ENCODE peak calls at places on chromosomes 2 and 18, in six cellular contexts. P, D, O, E, V and J are unnamed samples.

GRCh38 chr2:238359403-238359802 is 39.1 kb downstream of the TRAF3IP1 start:
- DNase-seq in D (no peak), V (no peak), P (no peak), O (no peak), E (no peak), J (no peak)

GRCh38 chr2:149160701-149161217 is 122.3 kb downstream of the LYPD6B start:
- DNase-seq in D (no peak), P (no peak), V (peak), O (peak), E (no peak), J (no peak)

GRCh38 chr2:121804340-121804739 is 48.9 kb downstream of the TSN start:
- DNase-seq in E (peak), D (no peak), O (peak), P (peak), V (peak), J (peak)

GRCh38 chr2:45585267-45585861 is 25.7 kb downstream of the SRBD1 start:
- DNase-seq in O (peak), E (peak), D (no peak), P (peak), V (peak), J (peak)

GRCh38 chr2:233297076-233297475 is 10.5 kb upstream of the SAG start:
- DNase-seq in P (no peak), O (no peak), V (no peak), E (no peak), D (no peak), J (no peak)

GRCh38 chr2:162732946-162733698 is 105.4 kb downstream of the KCNH7 start:
- DNase-seq in V (no peak), D (no peak), O (peak), P (no peak), E (no peak), J (peak)

GRCh38 chr18:6752200-6752873 is 22.8 kb downstream of the ARHGAP28 start:
- DNase-seq in D (no peak), P (peak), E (peak), V (no peak), O (peak), J (peak)

GRCh38 chr2:47601518-47602015 is 181.4 kb upstream of the MSH6 start:
- DNase-seq in P (no peak), V (no peak), O (no peak), E (no peak), D (no peak), J (no peak)

GRCh38 chr18:31596081-31596872 is 4.6 kb downstream of the TTR start:
- DNase-seq in O (peak), V (no peak), D (no peak), P (peak), E (no peak), J (peak)

GRCh38 chr18:58534535-58535301 is 94.2 kb downstream of the ALPK2 start:
- DNase-seq in P (no peak), D (no peak), E (no peak), O (no peak), V (no peak), J (no peak)

GRCh38 chr2:106960633-106961205 is 74.8 kb upstream of the ST6GAL2 start:
- DNase-seq in P (no peak), O (peak), D (no peak), E (peak), V (no peak), J (peak)

GRCh38 chr2:54380627-54381026 is 75.5 kb upstream of the SPTBN1 start:
- DNase-seq in E (no peak), D (no peak), O (peak), V (no peak), P (no peak), J (peak)

GRCh38 chr2:224023188-224023587 is 15.9 kb downstream of the SERPINE2 start:
- DNase-seq in V (no peak), O (peak), E (peak), D (no peak), P (peak), J (peak)

GRCh38 chr18:45108754-45109153 is 428.1 kb downstream of the SETBP1 start:
- DNase-seq in D (no peak), O (no peak), E (no peak), P (no peak), V (no peak), J (no peak)

GRCh38 chr18:65750421-65751144 is at the start of gene CDH7:
- DNase-seq in V (no peak), E (no peak), D (no peak), P (no peak), O (peak), J (no peak)

GRCh38 chr2:64036343-64036742 is 17.1 kb upstream of the VPS54 start:
- DNase-seq in E (peak), D (no peak), P (peak), O (peak), V (no peak), J (peak)

GRCh38 chr2:3669656-3670055 is 11.7 kb downstream of the ALLC start:
- DNase-seq in P (no peak), O (no peak), D (no peak), E (no peak), V (no peak), J (no peak)

GRCh38 chr2:55838653-55839052 is 84.9 kb downstream of the EFEMP1 start:
- DNase-seq in V (no peak), E (no peak), O (no peak), D (no peak), P (no peak), J (no peak)

GRCh38 chr2:216664593-216665034 is 30.7 kb downstream of the IGFBP5 start:
- DNase-seq in V (peak), E (peak), O (peak), D (no peak), P (peak), J (no peak)

GRCh38 chr2:464562-465309 is 176.8 kb upstream of the ALKAL2 start:
- DNase-seq in P (no peak), V (peak), O (no peak), D (no peak), E (no peak), J (no peak)

DNA sequence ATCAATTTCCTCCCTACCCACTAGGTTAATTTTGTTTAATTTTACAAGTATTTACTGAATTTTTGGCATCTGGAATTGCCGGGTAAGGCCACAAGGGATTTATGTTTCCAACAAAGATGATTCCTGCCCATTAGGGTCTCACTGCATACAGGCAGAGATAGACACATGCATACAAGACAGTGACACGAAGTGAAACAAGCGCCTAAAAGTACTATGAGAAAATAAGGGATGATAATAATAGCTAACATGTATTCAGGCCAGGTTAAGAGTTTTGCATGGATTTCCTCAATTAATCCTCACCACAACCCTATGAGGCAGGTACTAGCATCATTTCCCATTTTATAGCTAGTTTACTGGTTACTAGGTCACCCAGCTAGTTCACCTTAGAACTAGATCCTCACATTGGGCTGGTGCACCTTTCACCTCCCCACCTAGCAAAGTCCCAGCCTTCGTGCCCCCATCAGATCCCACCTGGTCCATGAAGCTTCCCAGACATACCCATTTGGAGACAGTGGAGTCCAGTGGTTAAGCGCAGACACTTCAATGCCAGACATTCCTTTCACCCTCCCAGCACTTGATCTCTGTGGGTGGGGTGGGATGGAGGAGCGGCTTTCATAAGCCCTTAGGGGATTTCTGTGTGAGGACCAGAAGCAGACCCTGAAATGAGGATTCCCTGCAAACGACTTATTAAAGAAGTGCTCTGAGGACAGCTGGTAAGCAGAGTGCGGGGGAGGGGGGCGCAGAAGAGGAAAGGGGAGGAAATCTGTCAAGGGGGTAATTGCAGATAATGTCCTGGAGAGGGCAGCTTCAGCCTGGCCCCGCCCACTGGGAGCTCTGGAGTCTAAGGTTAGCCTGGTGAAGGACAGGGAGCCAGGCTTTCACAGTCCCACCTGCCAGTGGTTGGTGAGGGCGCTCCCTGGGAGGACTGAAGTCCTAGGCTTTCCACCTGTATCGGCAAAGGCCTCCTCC is 5.8 kb upstream of the DGUOK start:
- DNase-seq in E (no peak), P (no peak), D (no peak), V (peak), O (no peak), J (no peak)
- TF ChIP-seq CTCF in E (peak), P (peak), D (peak), V (peak), O (peak), J (peak)

GRCh38 chr2:234993547-234993981 is 41.7 kb downstream of the SH3BP4 start:
- DNase-seq in E (no peak), P (no peak), D (no peak), V (peak), O (no peak), J (no peak)

GRCh38 chr2:234992196-234992595 is 40.4 kb downstream of the SH3BP4 start:
- DNase-seq in P (no peak), E (no peak), O (no peak), D (no peak), V (no peak), J (no peak)

GRCh38 chr2:234991793-234992192 is 40.0 kb downstream of the SH3BP4 start:
- DNase-seq in O (no peak), V (no peak), P (peak), E (no peak), D (no peak), J (no peak)

GRCh38 chr2:234991290-234991689 is 39.5 kb downstream of the SH3BP4 start:
- DNase-seq in D (no peak), E (no peak), O (no peak), P (no peak), V (no peak), J (no peak)

DNA sequence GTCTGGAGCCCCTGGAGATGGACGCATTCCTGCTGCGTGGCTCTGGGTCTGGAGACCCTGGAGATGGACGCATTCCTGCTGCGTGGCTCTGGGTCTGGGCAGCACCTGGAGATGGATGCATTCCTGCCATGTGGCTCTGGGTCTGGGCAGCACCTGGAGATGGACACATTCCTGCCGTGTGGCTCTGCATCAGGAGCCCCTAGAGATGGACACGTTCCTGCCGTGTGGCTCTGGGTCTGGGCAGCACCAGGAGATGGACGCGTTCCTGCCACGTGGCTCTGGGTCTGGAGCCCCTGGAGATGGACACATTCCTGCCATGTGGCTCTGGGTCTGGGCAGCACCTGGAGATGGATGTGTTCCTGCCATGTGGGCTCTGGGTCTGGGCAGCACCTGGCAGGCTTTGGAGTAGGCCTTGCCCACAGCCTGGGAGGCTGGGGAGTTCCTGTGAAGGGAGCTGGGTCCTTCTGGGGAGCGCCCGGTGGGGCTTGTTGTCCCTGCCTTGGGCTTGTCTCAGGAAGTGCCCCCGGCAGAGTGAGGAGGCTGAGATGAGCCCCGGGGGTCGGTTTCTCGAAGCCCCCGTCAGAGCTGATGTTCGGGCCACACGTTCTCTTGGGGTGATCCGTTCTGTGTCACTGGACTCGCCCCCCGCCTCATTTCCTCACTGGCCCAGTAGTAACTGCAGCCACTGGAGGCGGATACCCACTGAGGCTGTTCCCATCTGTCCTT is 41.0 kb downstream of the SH3BP4 start:
- DNase-seq in D (no peak), O (no peak), V (no peak), P (no peak), E (no peak), J (no peak)
- H3K4me3 ChIP-seq in D (no peak), O (no peak), V (peak), P (no peak), E (no peak), J (no peak)

GRCh38 chr2:19676770-19677169 is 225.0 kb downstream of the TTC32 start:
- DNase-seq in E (no peak), D (no peak), V (no peak), O (no peak), P (no peak), J (no peak)
- TF ChIP-seq CTCF in E (no peak), D (no peak), V (no peak), O (no peak), P (no peak), J (no peak)

GRCh38 chr2:74003494-74004211 is 18.9 kb downstream of the TET3 start:
- DNase-seq in V (no peak), E (peak), D (no peak), P (peak), O (peak), J (peak)

GRCh38 chr2:74005786-74006185 is 21.1 kb downstream of the TET3 start:
- DNase-seq in D (no peak), P (peak), E (no peak), O (no peak), V (no peak), J (no peak)

GRCh38 chr2:74002515-74003391 is 18.0 kb downstream of the TET3 start:
- DNase-seq in P (peak), E (peak), D (peak), V (peak), O (peak), J (peak)

GRCh38 chr2:74006424-74006823 is 21.7 kb downstream of the TET3 start:
- DNase-seq in E (no peak), V (no peak), P (no peak), O (no peak), D (no peak), J (no peak)

GRCh38 chr2:74004212-74005182 is 19.8 kb downstream of the TET3 start:
- DNase-seq in E (no peak), P (no peak), O (no peak), D (no peak), V (no peak), J (no peak)
- H3K4me3 ChIP-seq in E (peak), P (no peak), O (peak), D (peak), V (no peak), J (no peak)

GRCh38 chr2:29202819-29203495 is 87.7 kb downstream of the CLIP4 start:
- DNase-seq in V (no peak), O (no peak), D (no peak), E (no peak), P (no peak), J (no peak)

GRCh38 chr2:29209551-29209950 is 94.3 kb downstream of the CLIP4 start:
- DNase-seq in D (no peak), E (no peak), V (no peak), O (no peak), P (no peak), J (no peak)

GRCh38 chr2:29207352-29207751 is 92.1 kb downstream of the CLIP4 start:
- DNase-seq in E (no peak), P (no peak), O (peak), V (no peak), D (no peak), J (no peak)

GRCh38 chr2:29201979-29202378 is 86.8 kb downstream of the CLIP4 start:
- DNase-seq in O (no peak), D (no peak), P (no peak), V (no peak), E (no peak), J (no peak)

DNA sequence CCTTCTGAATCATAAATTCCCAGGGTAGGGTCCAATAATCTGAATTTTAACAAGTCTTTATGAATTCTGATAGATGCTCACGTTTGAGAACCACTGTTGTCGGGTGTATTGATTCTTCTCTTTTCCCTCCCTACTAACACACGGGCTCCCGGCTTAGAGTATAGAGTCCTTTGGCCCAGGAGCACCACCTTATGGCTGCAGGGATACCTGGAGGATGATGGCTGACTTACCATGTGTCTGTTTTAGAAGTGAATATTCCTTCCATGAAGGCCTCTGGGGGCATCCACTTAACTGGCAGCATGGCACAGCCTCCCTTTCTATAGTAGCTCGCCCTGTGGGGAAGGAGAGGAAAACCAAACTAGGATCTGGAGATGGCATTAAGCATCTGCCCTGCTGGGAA is 91.7 kb downstream of the CLIP4 start:
- DNase-seq in O (no peak), D (no peak), E (no peak), V (no peak), P (no peak), J (no peak)
- TF ChIP-seq CTCF in O (no peak), D (no peak), E (no peak), V (no peak), P (no peak), J (no peak)